ENCODE peak calls at places on chromosomes 4 and X, in six cellular contexts. D is nephron progenitor cell, T is right atrium auricular region, F is MM.1S, V is kidney epithelial cell, U is transverse colon. P is an unnamed sample.

GRCh38 chr4:633976-634598 is 8.7 kb downstream of the PDE6B start:
- DNase-seq in D (no peak), V (no peak), F (no peak), U (no peak), T (no peak), P (no peak)

GRCh38 chr4:122224348-122224747 is 72.2 kb downstream of the BLTP1 start:
- DNase-seq in D (peak; percentile 6), F (peak; percentile 9), U (no peak), V (no peak), T (no peak), P (no peak)

GRCh38 chr4:23022032-23022431 is 329.3 kb downstream of the GBA3 start:
- DNase-seq in F (no peak), U (no peak), T (no peak), V (peak; percentile 69), D (no peak), P (no peak)

GRCh38 chrX:16005899-16006298 is 117.5 kb upstream of the GRPR start:
- DNase-seq in T (no peak), D (no peak), F (no peak), V (no peak), U (no peak), P (no peak)

GRCh38 chrX:41010188-41010846 is 74.9 kb upstream of the USP9X start:
- DNase-seq in T (peak; percentile 85), V (no peak), U (peak; percentile 76), D (peak; percentile 29), F (no peak), P (no peak)

GRCh38 chrX:153414838-153415552 is 3.7 kb downstream of the ZFP92 start:
- DNase-seq in U (no peak), V (no peak), T (no peak), D (no peak), F (no peak), P (no peak)

GRCh38 chr4:14916554-14917304 is 85.6 kb upstream of the CPEB2 start:
- DNase-seq in U (no peak), F (no peak), T (peak; percentile 64), V (peak; percentile 61), D (no peak), P (no peak)

GRCh38 chrX:49058794-49059193 is at the start of gene CCDC120:
- DNase-seq in T (no peak), V (no peak), D (no peak), U (peak; percentile 58), F (peak; percentile 59), P (no peak)

GRCh38 chrX:1411331-1411730 is 19.4 kb upstream of the SLC25A6 start:
- DNase-seq in D (no peak), F (no peak), U (no peak), T (no peak), V (no peak), P (peak; percentile 21)

GRCh38 chr4:6087669-6088068 is 69.4 kb upstream of the C4orf50 start:
- DNase-seq in D (peak; percentile 56), V (no peak), F (no peak), U (no peak), T (no peak), P (no peak)

GRCh38 chr4:2753444-2753843 is 2.7 kb downstream of the TNIP2 start:
- DNase-seq in F (no peak), V (no peak), D (no peak), U (no peak), T (no peak), P (no peak)

GRCh38 chr4:2756691-2757350 is 685 bp upstream of the TNIP2 start:
- DNase-seq in V (no peak), T (no peak), U (no peak), F (no peak), D (no peak), P (no peak)

GRCh38 chr4:2757426-2757825 is 1.3 kb upstream of the TNIP2 start:
- DNase-seq in U (no peak), V (no peak), T (no peak), F (no peak), D (no peak), P (no peak)

GRCh38 chr4:2754848-2755820 is 1.0 kb downstream of the TNIP2 start:
- DNase-seq in F (no peak), D (no peak), V (no peak), T (no peak), U (no peak), P (no peak)

DNA sequence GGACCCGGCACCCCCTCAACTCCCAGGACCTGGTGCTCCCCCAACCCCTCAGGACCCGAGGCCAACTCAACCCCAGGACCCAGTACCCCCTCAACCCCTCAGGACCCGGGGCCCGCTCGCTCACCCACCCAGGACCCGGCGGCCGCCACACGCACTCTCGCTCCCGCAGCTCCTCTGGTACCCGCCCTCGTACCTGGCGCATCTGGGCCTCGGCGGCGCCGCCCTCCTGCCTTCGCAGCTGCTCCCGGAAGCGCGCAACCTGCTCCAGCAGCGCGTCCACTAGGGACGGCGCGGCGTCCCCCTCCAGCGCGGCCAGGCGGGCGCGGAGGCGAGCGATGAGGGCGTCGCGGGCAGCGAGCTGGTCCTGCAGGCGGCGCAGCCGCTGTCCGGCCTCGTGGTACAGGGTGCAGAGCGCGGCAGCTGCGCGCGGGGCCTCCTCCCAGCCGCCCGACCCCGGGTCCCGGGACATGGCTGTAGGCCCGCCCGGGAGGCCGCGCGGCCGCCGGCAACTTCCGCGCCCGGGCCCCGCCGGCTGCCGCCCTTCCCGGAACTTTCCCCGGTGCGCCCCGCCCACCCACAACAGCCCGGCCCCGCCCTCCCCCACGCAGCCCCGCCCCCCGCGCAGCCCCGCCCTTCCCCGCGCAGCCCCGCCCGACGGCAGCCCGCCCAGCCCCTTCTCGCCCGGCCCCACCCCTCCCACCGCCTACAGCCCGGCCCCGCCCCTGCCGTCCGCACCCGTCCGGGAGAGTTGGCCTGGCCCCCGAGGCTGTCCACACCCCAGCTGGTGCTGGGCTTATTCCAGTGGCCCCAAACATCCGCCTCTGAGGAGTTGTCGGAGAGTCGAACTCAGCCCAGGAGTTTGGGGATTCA is at the start of gene TNIP2:
- DNase-seq in T (peak; percentile 91), U (peak; percentile 92), V (peak; percentile 19), D (peak; percentile 84), F (peak; percentile 79), P (peak; percentile 98)
- TF ChIP-seq CTCF in T (peak; percentile 57), U (peak; percentile 79), V (no peak), D (no peak), F (no peak), P (peak; percentile 28)

GRCh38 chr4:88352062-88352461 is 26.6 kb upstream of the HERC6 start:
- DNase-seq in V (no peak), U (no peak), T (no peak), D (no peak), F (no peak), P (no peak)
- TF ChIP-seq CTCF in V (no peak), U (no peak), T (no peak), D (no peak), F (no peak), P (no peak)

DNA sequence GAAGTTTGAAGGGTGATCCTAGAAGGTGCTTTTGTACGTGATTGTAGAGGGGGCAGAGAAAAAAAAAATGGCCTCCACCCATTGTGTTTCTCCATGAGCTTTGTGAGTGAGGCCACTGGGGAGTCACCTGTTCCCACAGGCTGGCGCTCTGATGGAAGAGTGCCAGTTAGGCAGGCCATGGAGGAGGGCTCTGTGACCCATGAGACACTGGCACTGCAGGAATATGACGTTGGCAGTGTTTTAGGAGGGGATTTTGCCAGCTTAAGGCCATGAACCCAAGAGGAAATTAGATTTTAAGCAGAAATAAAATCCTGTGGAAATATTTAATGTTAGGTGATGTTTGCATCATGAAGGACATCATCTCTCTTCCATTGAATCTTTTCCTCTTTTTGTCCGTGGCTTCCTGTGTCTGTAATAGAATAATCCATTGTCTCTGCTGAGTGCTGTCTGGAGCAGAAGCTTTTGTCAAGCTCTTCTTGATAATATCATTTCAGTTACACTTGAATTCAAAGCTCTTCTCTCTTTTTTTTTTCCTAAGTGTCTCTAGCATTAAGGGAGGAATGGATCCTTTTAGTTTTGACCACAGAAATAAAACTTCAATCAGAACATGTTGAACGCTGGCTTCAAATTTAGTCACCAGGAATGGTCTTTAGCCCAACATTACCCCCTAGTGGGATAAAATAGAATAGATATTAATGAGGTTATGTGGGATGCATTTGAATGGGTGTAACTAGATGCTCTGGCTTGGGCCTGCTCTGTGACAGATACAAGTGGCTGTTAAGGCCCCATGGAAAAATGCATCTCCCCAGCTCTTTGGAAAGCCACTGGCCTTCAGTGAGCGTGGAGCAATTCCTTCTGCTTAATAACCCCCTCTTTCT is 41.0 kb upstream of the UCP1 start:
- DNase-seq in D (peak; percentile 26), U (no peak), T (no peak), F (peak; percentile 63), V (peak; percentile 16), P (peak; percentile 73)
- TF ChIP-seq CTCF in D (peak; percentile 54), U (no peak), T (peak; percentile 73), F (peak; percentile 57), V (peak; percentile 51), P (peak; percentile 12)

DNA sequence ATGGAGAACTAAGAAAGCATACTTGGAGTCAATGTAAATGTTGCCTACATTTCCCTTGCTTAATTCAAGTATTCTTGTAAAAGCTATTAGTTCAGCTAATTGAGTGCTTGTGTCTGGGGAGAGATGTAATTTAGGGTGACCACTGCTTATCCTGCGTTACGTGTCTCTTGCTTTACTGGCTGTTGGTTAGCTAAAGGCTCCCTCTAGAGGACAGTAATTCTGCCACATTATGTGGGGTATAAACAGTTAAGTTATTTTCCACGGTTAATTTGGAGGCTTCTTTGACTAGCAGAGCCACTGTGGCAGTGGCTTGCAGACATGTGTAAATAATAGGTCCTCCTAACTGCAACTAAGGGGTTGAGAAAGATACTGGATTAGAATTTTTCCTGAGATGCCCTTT is 25.3 kb upstream of the NAF1 start:
- DNase-seq in U (no peak), F (peak; percentile 28), D (no peak), T (no peak), V (no peak), P (no peak)
- TF ChIP-seq CTCF in U (peak; percentile 16), F (peak; percentile 48), D (no peak), T (no peak), V (peak; percentile 15), P (no peak)